ENCODE peak calls at places on chromosomes 13 and 19, in four cellular contexts. K, L, U and O are unnamed samples.

GRCh38 chr13:76570485-76570884 is 315.7 kb downstream of the KCTD12 start:
- DNase-seq in K (no peak), L (no peak), U (no peak), O (peak; percentile 5)

GRCh38 chr13:93715866-93716265 is 489.3 kb downstream of the GPC6 start:
- DNase-seq in K (no peak), L (no peak), U (no peak), O (no peak)

GRCh38 chr13:73036566-73036965 is 22.2 kb upstream of the KLF5 start:
- DNase-seq in K (no peak), L (no peak), U (no peak), O (no peak)

GRCh38 chr13:107866666-107867623 is 348.4 kb downstream of the LIG4 start:
- DNase-seq in K (peak; percentile 25), L (peak; percentile 46), U (no peak), O (peak; percentile 9)

GRCh38 chr19:36719687-36720556 is 32.5 kb downstream of the ZNF567 start:
- DNase-seq in K (no peak), L (peak; percentile 2), U (no peak), O (no peak)

GRCh38 chr13:50745542-50745941 is 98.0 kb downstream of the DLEU7 start:
- DNase-seq in K (no peak), L (no peak), U (no peak), O (no peak)

GRCh38 chr13:73767747-73768315 is 366.4 kb downstream of the KLF12 start:
- DNase-seq in K (no peak), L (no peak), U (no peak), O (no peak)

GRCh38 chr19:38506723-38507550 is 73.4 kb downstream of the RYR1 start:
- DNase-seq in K (peak; percentile 90), L (peak; percentile 71), U (peak; percentile 81), O (no peak)

GRCh38 chr19:12721656-12722565 is 1.8 kb downstream of the TNPO2 start:
- DNase-seq in K (peak; percentile 69), L (peak; percentile 90), U (peak; percentile 70), O (no peak)

GRCh38 chr13:51679616-51680015 is 95.4 kb downstream of the WDFY2 start:
- DNase-seq in K (no peak), L (no peak), U (no peak), O (no peak)

GRCh38 chr13:99704390-99704789 is 203.1 kb downstream of the TM9SF2 start:
- DNase-seq in K (no peak), L (no peak), U (no peak), O (no peak)

GRCh38 chr13:50452761-50453160 is 390.7 kb downstream of the DLEU7 start:
- DNase-seq in K (no peak), L (peak; percentile 35), U (no peak), O (no peak)

GRCh38 chr13:91950803-91951202 is 552.4 kb downstream of the GPC5 start:
- DNase-seq in K (no peak), L (no peak), U (no peak), O (no peak)

DNA sequence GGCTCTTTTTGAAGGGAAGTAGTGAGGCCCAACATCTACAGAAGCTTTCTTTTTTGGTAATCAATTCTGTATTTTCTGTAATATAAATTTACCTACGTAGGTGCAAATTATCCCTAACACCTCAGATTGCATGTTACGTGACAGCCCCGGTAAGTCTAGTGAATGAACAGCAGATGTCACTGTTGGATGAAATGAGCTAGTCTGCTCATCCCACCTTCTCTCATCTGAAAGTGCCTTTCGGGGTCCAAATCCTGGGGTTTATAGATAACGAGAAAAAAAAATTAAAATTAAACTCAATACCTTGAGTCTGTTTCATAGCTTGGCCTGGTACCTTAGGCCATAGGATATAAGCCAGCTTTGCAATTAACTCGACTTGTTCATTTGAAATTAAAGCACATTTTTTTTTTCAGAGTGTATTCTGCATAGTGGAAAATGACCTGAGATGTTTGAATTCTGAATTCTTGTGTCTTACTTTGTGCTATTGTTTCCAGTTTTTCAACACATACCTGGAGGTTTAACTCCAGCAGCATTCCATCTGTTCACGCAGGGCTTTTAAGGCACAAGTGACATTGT is 548.2 kb downstream of the GPC5 start:
- DNase-seq in K (no peak), L (peak; percentile 21), U (no peak), O (peak; percentile 3)
- TF ChIP-seq CTCF in K (no peak), L (peak; percentile 3), U (no peak), O (peak; percentile 77)

DNA sequence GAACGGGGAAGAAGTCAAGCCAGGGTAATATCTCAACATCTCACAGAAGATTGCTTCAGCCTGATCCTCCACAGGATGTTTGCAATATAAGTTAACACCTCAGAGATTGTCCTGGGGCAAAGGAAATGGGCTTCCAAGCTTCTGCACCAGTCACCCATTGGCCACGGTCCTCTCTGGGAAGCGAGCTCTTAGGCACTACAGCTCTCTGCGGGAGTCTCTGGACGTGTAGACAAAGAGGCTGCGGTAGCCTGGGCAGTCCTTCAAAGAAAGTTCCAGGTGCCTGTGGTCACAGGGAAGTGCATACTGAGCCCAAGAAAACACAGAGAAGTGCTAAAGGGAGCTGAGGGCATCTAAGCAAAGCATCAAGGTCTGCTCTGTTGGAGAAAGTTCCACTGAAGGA is 805.7 kb downstream of the DIAPH3 start:
- DNase-seq in K (peak; percentile 44), L (no peak), U (no peak), O (peak; percentile 53)
- H3K4me3 ChIP-seq in K (no peak overlapping the region), L (no peak overlapping the region), U (no peak overlapping the region), O (no peak overlapping the region)

GRCh38 chr19:44807652-44808462 is 1.0 kb upstream of the BCAM start:
- DNase-seq in K (peak; percentile 75), L (peak; percentile 48), U (peak; percentile 36), O (no peak)
- TF ChIP-seq CTCF in K (no peak), L (peak; percentile 57), U (peak; percentile 38), O (peak; percentile 61)

GRCh38 chr13:102807699-102808098 is 8.8 kb downstream of the BIVM start:
- DNase-seq in K (no peak), L (no peak), U (no peak), O (no peak)
- H3K4me3 ChIP-seq in K (no peak overlapping the region), L (no peak overlapping the region), U (no peak overlapping the region), O (no peak overlapping the region)

GRCh38 chr13:26075498-26075897 is 23.7 kb upstream of the SHISA2 start:
- DNase-seq in K (no peak), L (no peak), U (no peak), O (no peak)

DNA sequence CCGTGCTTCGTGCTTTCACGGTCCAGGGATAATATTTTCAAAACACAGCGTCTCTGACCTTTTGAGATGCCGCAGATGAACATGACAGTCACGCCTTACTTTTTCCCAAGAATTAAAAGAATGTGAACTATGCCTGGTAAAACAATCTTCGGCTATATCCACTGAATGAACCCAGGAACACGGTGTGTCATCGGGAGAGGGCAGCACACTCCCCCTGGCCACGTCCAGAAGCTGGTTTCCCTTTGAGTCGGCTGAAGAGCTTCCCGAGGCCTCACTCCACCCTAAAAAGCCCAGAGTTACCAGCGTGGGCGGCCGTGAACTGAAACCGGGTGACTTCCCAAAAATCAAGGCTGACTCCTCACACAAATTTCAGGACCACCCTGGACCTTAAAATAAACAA is 22.9 kb upstream of the SHISA2 start:
- DNase-seq in K (no peak), L (peak; percentile 18), U (no peak), O (no peak)
- TF ChIP-seq CTCF in K (no peak), L (peak; percentile 11), U (no peak), O (peak; percentile 22)

DNA sequence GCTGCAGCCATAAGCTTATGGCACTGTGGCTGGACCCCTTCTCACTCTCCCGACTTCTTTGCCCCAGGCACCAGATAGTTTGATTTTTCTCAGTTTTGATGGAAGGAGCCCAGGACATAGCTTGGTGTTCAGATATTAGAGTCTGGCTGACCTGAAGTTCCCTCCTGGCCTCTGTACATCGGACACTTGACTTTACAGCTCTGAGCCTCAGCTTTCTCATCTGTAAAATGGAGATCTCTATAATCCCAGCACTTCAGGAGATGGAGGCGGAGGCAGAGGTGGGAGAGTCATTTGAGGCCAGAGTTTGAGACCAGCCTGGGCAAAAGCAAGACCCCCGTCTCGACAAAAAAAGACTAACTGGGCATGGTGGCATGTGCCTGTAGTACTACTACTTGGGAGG is 909 bp downstream of the CC2D1A start:
- DNase-seq in K (no peak), L (no peak), U (no peak), O (no peak)
- H3K4me3 ChIP-seq in K (peak overlapping the region; percentile 46), L (peak overlapping the region; percentile 83), U (peak overlapping the region; percentile 85), O (peak overlapping the region; percentile 81)

DNA sequence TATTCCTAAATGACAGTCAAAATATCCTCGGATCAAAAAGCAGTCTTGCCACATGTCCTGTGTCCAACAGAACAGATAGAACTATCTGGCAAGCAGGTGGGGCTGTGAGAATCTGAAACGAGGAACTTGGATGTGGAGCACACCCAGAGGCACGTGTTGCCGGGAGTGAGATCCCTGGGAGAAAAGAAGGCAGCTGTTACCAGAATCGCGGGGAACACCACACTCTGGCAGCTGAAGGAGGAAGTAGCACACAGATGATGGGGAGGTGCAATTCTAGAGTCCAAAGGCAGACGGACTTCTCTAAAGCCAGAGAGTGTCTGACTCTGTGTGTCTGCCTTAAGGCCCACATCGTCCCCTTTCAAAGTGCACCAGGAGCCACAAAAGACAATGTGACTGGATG is 22.3 kb downstream of the SLC7A1 start:
- DNase-seq in K (peak; percentile 66), L (peak; percentile 42), U (no peak), O (no peak)
- TF ChIP-seq CTCF in K (no peak), L (no peak), U (no peak), O (no peak)

GRCh38 chr13:21078501-21078900 is 17.1 kb upstream of the LATS2 start:
- DNase-seq in K (no peak), L (no peak), U (no peak), O (no peak)
- H3K4me3 ChIP-seq in K (no peak overlapping the region), L (no peak overlapping the region), U (no peak overlapping the region), O (no peak overlapping the region)

DNA sequence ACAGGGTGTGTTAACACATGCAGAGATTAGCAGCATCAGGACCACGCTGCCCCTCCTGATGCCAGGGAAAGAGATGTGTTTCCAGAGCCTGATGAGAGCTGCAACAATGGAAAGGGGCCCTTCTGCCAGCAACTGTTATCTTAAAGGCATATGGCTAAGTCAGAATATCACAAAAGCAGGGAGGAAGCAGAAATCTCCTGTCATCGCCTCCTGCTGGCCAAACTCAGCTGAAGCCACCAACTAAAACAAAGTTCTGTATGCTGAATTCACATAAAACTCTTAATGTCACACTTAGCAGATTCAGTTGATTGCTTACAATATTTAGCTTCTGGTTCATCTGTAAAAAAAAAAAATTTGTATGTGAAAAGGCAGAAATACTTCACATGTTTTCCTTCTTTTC is 178.2 kb downstream of the GPC5 start:
- DNase-seq in K (no peak), L (peak; percentile 1), U (no peak), O (no peak)
- TF ChIP-seq CTCF in K (no peak), L (no peak), U (no peak), O (peak; percentile 17)